ENCODE peak calls at places on chromosomes 3 and 15, in five cellular contexts. L is H1, R is psoas muscle, J is astrocyte of the cerebellum, F is mucosa of descending colon. V is an unnamed sample.

GRCh38 chr3:187678869-187679268 is 8.7 kb upstream of the SST start:
- DNase-seq in F (peak; percentile 46), R (no peak), L (peak; percentile 71), J (no peak), V (no peak)

GRCh38 chr15:90807687-90808086 is 60.7 kb upstream of the FURIN start:
- DNase-seq in F (no peak), R (no peak), L (no peak), J (no peak), V (no peak)

GRCh38 chr15:26771917-26772587 is 814 bp downstream of the GABRB3 start:
- DNase-seq in F (no peak), L (no peak), J (no peak), R (no peak), V (no peak)

GRCh38 chr3:106635271-106635670 is 742.0 kb upstream of the CCDC54 start:
- DNase-seq in L (no peak), R (no peak), F (no peak), J (peak; percentile 89), V (no peak)

GRCh38 chr15:83610132-83610531 is 43.8 kb upstream of the ADAMTSL3 start:
- DNase-seq in J (no peak), L (no peak), R (no peak), F (no peak), V (no peak)

GRCh38 chr3:5618170-5618569 is 430.7 kb downstream of the EDEM1 start:
- DNase-seq in J (no peak), L (no peak), F (no peak), R (no peak), V (no peak)

GRCh38 chr3:140463401-140463800 is 214.5 kb upstream of the TRIM42 start:
- DNase-seq in F (no peak), R (no peak), J (no peak), L (no peak), V (no peak)

GRCh38 chr15:63856711-63857458 is 23.1 kb upstream of the HERC1 start:
- DNase-seq in R (no peak), J (no peak), F (no peak), L (no peak), V (no peak)

GRCh38 chr15:41840673-41841072 is 2.0 kb downstream of the PLA2G4B start:
- DNase-seq in L (no peak), J (no peak), R (no peak), F (no peak), V (no peak)

GRCh38 chr3:30504939-30505338 is 101.5 kb upstream of the TGFBR2 start:
- DNase-seq in L (no peak), J (no peak), F (no peak), R (no peak), V (no peak)

GRCh38 chr3:138317687-138318086 is 12.0 kb downstream of the NME9 start:
- DNase-seq in J (no peak), L (no peak), F (no peak), R (peak; percentile 41), V (no peak)

GRCh38 chr15:70154440-70155347 is 57.0 kb upstream of the TLE3 start:
- DNase-seq in J (no peak), F (no peak), R (peak; percentile 32), L (no peak), V (no peak)

GRCh38 chr3:128709038-128709437 is 16.9 kb upstream of the RAB7A start:
- DNase-seq in R (peak; percentile 21), F (no peak), J (no peak), L (no peak), V (no peak)

GRCh38 chr3:73868688-73869315 is 244.1 kb upstream of the PDZRN3 start:
- DNase-seq in R (no peak), J (peak; percentile 36), L (peak; percentile 53), F (peak; percentile 78), V (peak; percentile 30)

GRCh38 chr3:40690696-40691597 is 166.2 kb downstream of the ZNF621 start:
- DNase-seq in J (no peak), F (peak; percentile 67), R (peak; percentile 81), L (no peak), V (no peak)

GRCh38 chr15:92122259-92122658 is 268.8 kb downstream of the SLCO3A1 start:
- DNase-seq in L (no peak), R (no peak), J (no peak), F (no peak), V (no peak)

GRCh38 chr3:112582242-112582874 is 20.5 kb downstream of the SLC35A5 start:
- DNase-seq in L (no peak), F (no peak), J (peak; percentile 73), R (no peak), V (no peak)

GRCh38 chr3:133490468-133491351 is 82.8 kb upstream of the CDV3 start:
- DNase-seq in R (no peak), J (no peak), F (no peak), L (no peak), V (no peak)

GRCh38 chr3:95172549-95172948 is 1109.7 kb downstream of the NSUN3 start:
- DNase-seq in L (no peak), R (no peak), F (no peak), J (no peak), V (no peak)

GRCh38 chr3:56851966-56852884 is 50.5 kb upstream of the ARHGEF3 start:
- DNase-seq in L (no peak), R (no peak), J (no peak), F (no peak), V (no peak)

DNA sequence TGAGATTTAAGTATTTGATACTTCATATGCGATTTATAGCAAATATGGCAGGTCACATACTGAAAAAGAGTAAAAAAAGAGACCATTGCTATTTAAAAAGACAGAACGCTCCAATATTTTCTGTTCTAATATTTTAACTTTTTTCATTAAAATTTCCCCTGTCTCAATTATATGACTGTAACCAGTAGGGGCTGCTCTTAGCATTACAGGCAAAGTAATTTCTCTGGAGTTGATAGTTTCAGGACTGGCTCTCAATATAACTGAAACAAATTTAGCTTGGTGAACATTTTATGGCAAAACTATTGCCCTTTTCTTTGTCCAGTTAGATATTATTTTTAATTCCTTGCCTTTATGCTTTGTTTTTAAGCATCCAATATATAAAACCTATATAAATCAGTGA is 286.3 kb upstream of the ROBO2 start:
- DNase-seq in R (no peak), J (no peak), L (no peak), F (no peak), V (no peak)
- TF ChIP-seq CTCF in R (no peak), J (peak; percentile 37), L (no peak), F (no peak), V (peak; percentile 33)

DNA sequence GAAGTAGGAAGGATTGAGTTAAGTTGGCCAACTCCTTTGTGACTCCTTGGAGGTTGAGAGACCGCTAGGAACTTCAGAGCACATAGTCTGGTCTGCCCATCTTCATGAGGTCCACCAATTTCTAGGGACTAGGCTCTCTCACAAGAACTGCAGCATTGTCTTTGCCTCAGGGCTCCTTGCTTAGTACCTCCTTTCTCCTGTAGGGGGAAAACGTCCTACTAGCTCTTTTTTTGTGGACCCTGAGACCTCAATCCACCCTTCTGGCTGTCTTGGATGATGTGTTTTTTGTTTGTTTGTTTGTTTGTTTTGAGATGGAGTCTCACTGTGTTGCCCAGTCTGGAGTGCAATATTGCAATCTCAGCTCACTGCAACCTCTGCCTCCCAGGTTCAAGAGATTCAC is 21.6 kb downstream of the REC114 start:
- DNase-seq in F (no peak), J (no peak), R (no peak), L (no peak), V (no peak)
- TF ChIP-seq CTCF in F (no peak), J (peak; percentile 29), R (no peak), L (peak; percentile 36), V (no peak)

GRCh38 chr15:79896634-79897379 is at the start of gene MTHFS:
- DNase-seq in J (no peak), F (peak; percentile 86), R (peak; percentile 78), L (peak; percentile 87), V (no peak)
- TF ChIP-seq CTCF in J (peak; percentile 47), F (no peak), R (peak; percentile 33), L (peak; percentile 50), V (peak; percentile 48)

GRCh38 chr3:13879946-13880810 is at the start of gene WNT7A:
- DNase-seq in L (peak; percentile 88), R (no peak), J (no peak), F (peak; percentile 10), V (no peak)
- TF ChIP-seq CTCF in L (peak; percentile 65), R (peak; percentile 41), J (peak; percentile 35), F (no peak), V (peak; percentile 47)

GRCh38 chr3:97831140-97831539 is 9.3 kb downstream of the CRYBG3 start:
- DNase-seq in R (no peak), F (no peak), J (no peak), L (no peak), V (no peak)
- TF ChIP-seq CTCF in R (no peak), F (no peak), J (no peak), L (no peak), V (no peak)

DNA sequence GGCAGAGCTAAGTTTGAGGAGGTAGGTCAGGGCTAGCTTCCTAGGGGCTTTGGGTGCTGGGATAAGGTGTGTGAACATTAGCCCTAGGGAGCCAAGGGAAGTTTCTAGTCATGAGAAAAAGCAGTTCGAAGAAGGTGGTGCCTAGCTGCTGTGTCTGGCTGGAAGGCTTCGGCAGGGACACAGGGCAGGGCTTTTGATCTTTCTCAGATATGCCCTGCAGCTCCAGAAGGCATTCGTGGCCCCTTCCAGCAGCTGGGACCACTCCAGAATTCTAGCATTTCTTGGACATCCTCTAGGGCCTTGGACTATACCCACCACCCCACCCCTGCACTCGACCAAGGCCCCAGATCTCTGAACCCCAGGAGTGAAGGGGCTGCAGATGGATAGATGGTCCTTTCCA is 88.6 kb downstream of the TOP2B start:
- DNase-seq in R (no peak), L (no peak), F (no peak), J (no peak), V (no peak)
- TF ChIP-seq CTCF in R (no peak), L (no peak), F (no peak), J (no peak), V (no peak)

GRCh38 chr3:146142757-146143156 is 18.2 kb downstream of the PLOD2 start:
- DNase-seq in J (no peak), F (no peak), R (no peak), L (no peak), V (no peak)

GRCh38 chr3:146153429-146153828 is 7.6 kb downstream of the PLOD2 start:
- DNase-seq in J (no peak), R (no peak), F (no peak), L (no peak), V (no peak)

GRCh38 chr3:146152841-146153240 is 8.1 kb downstream of the PLOD2 start:
- DNase-seq in J (no peak), L (no peak), R (no peak), F (no peak), V (no peak)

GRCh38 chr3:146145642-146146041 is 15.3 kb downstream of the PLOD2 start:
- DNase-seq in L (no peak), J (no peak), R (no peak), F (no peak), V (no peak)

GRCh38 chr3:146148468-146148931 is 12.5 kb downstream of the PLOD2 start:
- DNase-seq in J (no peak), L (no peak), R (no peak), F (no peak), V (no peak)
- TF ChIP-seq CTCF in J (peak; percentile 30), L (no peak), R (no peak), F (no peak), V (peak; percentile 10)